ENCODE peak calls at places on chromosomes 13 and 19, in ten cellular contexts. One of them, this sample, is unnamed.

GRCh38 chr13:39419068-39419467 is 183.9 kb downstream of the LHFPL6 start:
- DNase-seq in lower lobe of right lung: no peak
- DNase-seq in cardiac muscle cell: no peak
- DNase-seq in omental fat pad: no peak
- DNase-seq in Panc1: no peak
- DNase-seq in cardiac fibroblast: no peak
- DNase-seq in heart right ventricle: no peak
- DNase-seq in CD4-positive, alpha-beta T cell: no peak
- DNase-seq in NB4: no peak
- DNase-seq in HFFc6: no peak
- DNase-seq in this sample: no peak

GRCh38 chr19:27719034-27719433 is 1493.9 kb downstream of the UQCRFS1 start:
- DNase-seq in lower lobe of right lung: no peak
- DNase-seq in cardiac muscle cell: no peak
- DNase-seq in omental fat pad: no peak
- DNase-seq in Panc1: no peak
- DNase-seq in cardiac fibroblast: no peak
- DNase-seq in heart right ventricle: no peak
- DNase-seq in CD4-positive, alpha-beta T cell: no peak
- DNase-seq in NB4: no peak
- DNase-seq in HFFc6: no peak
- DNase-seq in this sample: no peak

GRCh38 chr13:44386932-44387556 is 13.4 kb downstream of the SERP2 start:
- DNase-seq in lower lobe of right lung: no peak
- DNase-seq in cardiac muscle cell: peak
- DNase-seq in omental fat pad: no peak
- DNase-seq in Panc1: no peak
- DNase-seq in cardiac fibroblast: no peak
- DNase-seq in heart right ventricle: no peak
- DNase-seq in CD4-positive, alpha-beta T cell: no peak
- DNase-seq in NB4: no peak
- DNase-seq in HFFc6: no peak
- DNase-seq in this sample: no peak

GRCh38 chr19:49297403-49297802 is 27.6 kb downstream of the SLC6A16 start:
- DNase-seq in lower lobe of right lung: no peak
- DNase-seq in cardiac muscle cell: no peak
- DNase-seq in omental fat pad: no peak
- DNase-seq in Panc1: no peak
- DNase-seq in cardiac fibroblast: no peak
- DNase-seq in heart right ventricle: no peak
- DNase-seq in CD4-positive, alpha-beta T cell: no peak
- DNase-seq in NB4: no peak
- DNase-seq in HFFc6: no peak
- DNase-seq in this sample: no peak

GRCh38 chr13:43134896-43135295 is 111.5 kb downstream of the DNAJC15 start:
- DNase-seq in lower lobe of right lung: no peak
- DNase-seq in cardiac muscle cell: no peak
- DNase-seq in omental fat pad: no peak
- DNase-seq in Panc1: no peak
- DNase-seq in cardiac fibroblast: no peak
- DNase-seq in heart right ventricle: no peak
- DNase-seq in CD4-positive, alpha-beta T cell: no peak
- DNase-seq in NB4: no peak
- DNase-seq in HFFc6: no peak
- DNase-seq in this sample: peak

GRCh38 chr19:46762245-46762890 is 16.1 kb upstream of the STRN4 start:
- DNase-seq in lower lobe of right lung: no peak
- DNase-seq in cardiac muscle cell: no peak
- DNase-seq in omental fat pad: no peak
- DNase-seq in Panc1: no peak
- DNase-seq in cardiac fibroblast: no peak
- DNase-seq in heart right ventricle: no peak
- DNase-seq in CD4-positive, alpha-beta T cell: no peak
- DNase-seq in NB4: no peak
- DNase-seq in HFFc6: no peak
- DNase-seq in this sample: no peak

GRCh38 chr19:5282926-5283325 is 57.7 kb downstream of the PTPRS start:
- DNase-seq in lower lobe of right lung: no peak
- DNase-seq in cardiac muscle cell: no peak
- DNase-seq in omental fat pad: no peak
- DNase-seq in Panc1: no peak
- DNase-seq in cardiac fibroblast: no peak
- DNase-seq in heart right ventricle: no peak
- DNase-seq in CD4-positive, alpha-beta T cell: no peak
- DNase-seq in NB4: no peak
- DNase-seq in HFFc6: no peak
- DNase-seq in this sample: no peak

GRCh38 chr13:113935081-113935511 is 38.8 kb downstream of the C13orf46 start:
- DNase-seq in lower lobe of right lung: no peak
- DNase-seq in cardiac muscle cell: peak
- DNase-seq in omental fat pad: no peak
- DNase-seq in Panc1: no peak
- DNase-seq in cardiac fibroblast: no peak
- DNase-seq in heart right ventricle: no peak
- DNase-seq in CD4-positive, alpha-beta T cell: no peak
- DNase-seq in NB4: no peak
- DNase-seq in HFFc6: no peak
- DNase-seq in this sample: no peak

GRCh38 chr13:113928701-113929627 is 44.9 kb downstream of the C13orf46 start:
- DNase-seq in lower lobe of right lung: no peak
- DNase-seq in cardiac muscle cell: peak
- DNase-seq in omental fat pad: peak
- DNase-seq in Panc1: no peak
- DNase-seq in cardiac fibroblast: peak
- DNase-seq in heart right ventricle: peak
- DNase-seq in CD4-positive, alpha-beta T cell: no peak
- DNase-seq in NB4: no peak
- DNase-seq in HFFc6: peak
- DNase-seq in this sample: no peak

GRCh38 chr13:36913463-36913862 is 6.6 kb downstream of the SMAD9 start:
- DNase-seq in lower lobe of right lung: no peak
- DNase-seq in cardiac muscle cell: no peak
- DNase-seq in omental fat pad: no peak
- DNase-seq in Panc1: no peak
- DNase-seq in cardiac fibroblast: no peak
- DNase-seq in heart right ventricle: no peak
- DNase-seq in CD4-positive, alpha-beta T cell: no peak
- DNase-seq in NB4: no peak
- DNase-seq in HFFc6: no peak
- DNase-seq in this sample: no peak

GRCh38 chr13:34731486-34731885 is 210.6 kb upstream of the NBEA start:
- DNase-seq in lower lobe of right lung: no peak
- DNase-seq in cardiac muscle cell: peak
- DNase-seq in omental fat pad: no peak
- DNase-seq in Panc1: no peak
- DNase-seq in cardiac fibroblast: no peak
- DNase-seq in heart right ventricle: no peak
- DNase-seq in CD4-positive, alpha-beta T cell: no peak
- DNase-seq in NB4: no peak
- DNase-seq in HFFc6: no peak
- DNase-seq in this sample: no peak

GRCh38 chr19:6092329-6093286 is 17.7 kb downstream of the RFX2 start:
- DNase-seq in lower lobe of right lung: peak
- DNase-seq in cardiac muscle cell: peak
- DNase-seq in omental fat pad: no peak
- DNase-seq in Panc1: no peak
- DNase-seq in cardiac fibroblast: peak
- DNase-seq in heart right ventricle: peak
- DNase-seq in CD4-positive, alpha-beta T cell: no peak
- DNase-seq in NB4: peak
- DNase-seq in HFFc6: peak
- DNase-seq in this sample: peak

DNA sequence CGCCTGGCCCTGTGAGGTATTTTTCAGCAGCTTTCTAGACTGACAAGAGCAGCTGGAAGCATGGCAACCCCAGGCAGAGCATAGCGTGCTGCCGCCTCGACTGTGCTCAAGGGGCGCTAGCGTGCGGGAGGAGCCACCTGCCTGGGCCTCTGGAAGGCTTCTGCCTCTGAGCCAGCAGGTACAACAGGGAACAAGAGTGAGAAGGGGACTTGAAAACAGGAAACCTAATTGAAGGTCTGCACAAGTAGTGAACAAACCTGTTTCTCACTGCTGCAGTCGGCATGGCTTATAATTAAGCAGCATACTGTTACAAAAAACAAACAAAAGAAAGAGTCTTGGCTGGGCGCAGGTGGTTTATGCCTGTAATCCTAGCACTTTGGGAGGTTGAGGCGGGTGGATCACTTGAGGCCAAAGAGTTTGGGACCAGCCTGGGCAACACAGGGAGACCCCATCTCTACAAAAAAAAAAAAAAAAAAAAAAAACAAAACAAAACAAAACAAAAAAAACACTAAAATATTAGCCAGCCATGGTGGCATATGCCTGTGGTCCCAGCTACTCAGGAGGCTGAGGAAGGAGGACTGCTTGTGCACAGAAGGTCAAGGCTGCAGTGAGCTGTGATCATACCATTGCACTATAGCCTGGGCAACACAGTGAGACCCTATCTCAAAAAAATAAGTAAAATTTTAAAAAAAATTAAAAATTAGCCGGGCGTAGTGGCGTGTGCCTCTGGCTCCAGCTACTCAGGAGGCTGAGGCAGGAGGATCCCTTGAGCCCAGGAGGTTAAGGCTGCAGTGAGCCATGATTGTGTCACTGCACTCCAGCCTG is 12.6 kb upstream of the GARRE1 start:
- DNase-seq in lower lobe of right lung: peak
- DNase-seq in cardiac muscle cell: no peak
- DNase-seq in omental fat pad: no peak
- DNase-seq in Panc1: no peak
- DNase-seq in cardiac fibroblast: no peak
- DNase-seq in heart right ventricle: no peak
- DNase-seq in CD4-positive, alpha-beta T cell: no peak
- DNase-seq in NB4: peak
- DNase-seq in HFFc6: no peak
- DNase-seq in this sample: peak
- TF ChIP-seq CTCF in lower lobe of right lung: peak
- TF ChIP-seq CTCF in cardiac muscle cell: peak
- TF ChIP-seq CTCF in omental fat pad: no peak
- TF ChIP-seq CTCF in Panc1: no peak
- TF ChIP-seq CTCF in cardiac fibroblast: no peak
- TF ChIP-seq CTCF in heart right ventricle: no peak
- TF ChIP-seq CTCF in CD4-positive, alpha-beta T cell: no peak
- TF ChIP-seq CTCF in NB4: no peak
- TF ChIP-seq CTCF in HFFc6: peak
- TF ChIP-seq CTCF in this sample: peak

GRCh38 chr13:26372747-26373146 is 118.8 kb downstream of the CDK8 start:
- DNase-seq in lower lobe of right lung: no peak
- DNase-seq in cardiac muscle cell: no peak
- DNase-seq in omental fat pad: no peak
- DNase-seq in Panc1: no peak
- DNase-seq in cardiac fibroblast: no peak
- DNase-seq in heart right ventricle: no peak
- DNase-seq in CD4-positive, alpha-beta T cell: no peak
- DNase-seq in NB4: no peak
- DNase-seq in HFFc6: no peak
- DNase-seq in this sample: no peak
- TF ChIP-seq CTCF in lower lobe of right lung: no peak
- TF ChIP-seq CTCF in cardiac muscle cell: no peak
- TF ChIP-seq CTCF in omental fat pad: no peak
- TF ChIP-seq CTCF in Panc1: no peak
- TF ChIP-seq CTCF in cardiac fibroblast: no peak
- TF ChIP-seq CTCF in heart right ventricle: no peak
- TF ChIP-seq CTCF in CD4-positive, alpha-beta T cell: no peak
- TF ChIP-seq CTCF in NB4: no peak
- TF ChIP-seq CTCF in HFFc6: no peak
- TF ChIP-seq CTCF in this sample: no peak

GRCh38 chr13:86729206-86729605 is 930.0 kb upstream of the SLITRK6 start:
- DNase-seq in lower lobe of right lung: no peak
- DNase-seq in cardiac muscle cell: no peak
- DNase-seq in omental fat pad: no peak
- DNase-seq in Panc1: no peak
- DNase-seq in cardiac fibroblast: no peak
- DNase-seq in heart right ventricle: no peak
- DNase-seq in CD4-positive, alpha-beta T cell: no peak
- DNase-seq in NB4: peak
- DNase-seq in HFFc6: no peak
- DNase-seq in this sample: no peak

DNA sequence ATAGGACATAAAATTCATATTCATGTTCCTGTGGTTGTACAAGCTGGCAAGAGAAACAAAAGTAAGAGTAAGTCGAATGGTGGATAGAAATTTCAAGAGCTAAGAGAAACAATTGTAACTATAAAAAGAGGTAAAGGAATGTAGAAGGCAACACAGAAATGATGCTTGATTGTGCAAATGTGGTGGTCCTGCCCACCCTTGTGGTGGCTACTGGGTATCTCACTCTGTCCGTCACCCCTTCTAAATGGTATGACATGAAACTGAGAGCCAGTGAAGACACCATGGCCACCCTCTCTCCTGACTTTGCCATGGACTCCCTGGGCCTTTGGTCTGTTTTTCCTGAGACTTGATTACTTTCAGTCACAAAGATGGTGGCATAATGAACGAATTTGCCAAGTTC is 925.9 kb upstream of the SLITRK6 start:
- DNase-seq in lower lobe of right lung: no peak
- DNase-seq in cardiac muscle cell: no peak
- DNase-seq in omental fat pad: no peak
- DNase-seq in Panc1: no peak
- DNase-seq in cardiac fibroblast: no peak
- DNase-seq in heart right ventricle: no peak
- DNase-seq in CD4-positive, alpha-beta T cell: no peak
- DNase-seq in NB4: peak
- DNase-seq in HFFc6: no peak
- DNase-seq in this sample: peak
- TF ChIP-seq CTCF in lower lobe of right lung: no peak
- TF ChIP-seq CTCF in cardiac muscle cell: no peak
- TF ChIP-seq CTCF in omental fat pad: no peak
- TF ChIP-seq CTCF in Panc1: no peak
- TF ChIP-seq CTCF in cardiac fibroblast: no peak
- TF ChIP-seq CTCF in heart right ventricle: no peak
- TF ChIP-seq CTCF in CD4-positive, alpha-beta T cell: no peak
- TF ChIP-seq CTCF in NB4: no peak
- TF ChIP-seq CTCF in HFFc6: no peak
- TF ChIP-seq CTCF in this sample: peak

GRCh38 chr13:110127986-110128511 is 178.9 kb downstream of the COL4A1 start:
- DNase-seq in lower lobe of right lung: no peak
- DNase-seq in cardiac muscle cell: no peak
- DNase-seq in omental fat pad: no peak
- DNase-seq in Panc1: no peak
- DNase-seq in cardiac fibroblast: no peak
- DNase-seq in heart right ventricle: no peak
- DNase-seq in CD4-positive, alpha-beta T cell: no peak
- DNase-seq in NB4: no peak
- DNase-seq in HFFc6: peak
- DNase-seq in this sample: no peak
- TF ChIP-seq CTCF in lower lobe of right lung: no peak
- TF ChIP-seq CTCF in cardiac muscle cell: no peak
- TF ChIP-seq CTCF in omental fat pad: no peak
- TF ChIP-seq CTCF in Panc1: no peak
- TF ChIP-seq CTCF in cardiac fibroblast: no peak
- TF ChIP-seq CTCF in heart right ventricle: no peak
- TF ChIP-seq CTCF in CD4-positive, alpha-beta T cell: no peak
- TF ChIP-seq CTCF in NB4: no peak
- TF ChIP-seq CTCF in HFFc6: no peak
- TF ChIP-seq CTCF in this sample: no peak

This sample was measured in glutamatergic neuron.